ENCODE peak calls at places on chromosomes 3 and 15, in nine cellular contexts. O, A, T, W, F, P, G, K and M are unnamed samples.

GRCh38 chr3:27559835-27560234 is 75.7 kb upstream of the SLC4A7 start:
- DNase-seq in O (no peak), A (peak; percentile 71), T (no peak), W (no peak), F (peak; percentile 33), P (no peak), G (peak; percentile 88), K (no peak), M (peak; percentile 21)

GRCh38 chr3:10957976-10958749 is 34.4 kb upstream of the SLC6A1 start:
- DNase-seq in O (peak; percentile 59), A (peak; percentile 86), T (no peak), W (peak; percentile 95), F (peak; percentile 77), P (no peak), G (no peak), K (no peak), M (no peak)

GRCh38 chr15:92006186-92007028 is 152.9 kb downstream of the SLCO3A1 start:
- DNase-seq in O (no peak), A (no peak), T (no peak), W (no peak), F (no peak), P (no peak), G (no peak), K (no peak), M (no peak)

GRCh38 chr15:56393277-56393676 is 28.1 kb downstream of the TEX9 start:
- DNase-seq in O (no peak), A (no peak), T (no peak), W (no peak), F (no peak), P (no peak), G (no peak), K (no peak), M (no peak)

GRCh38 chr15:45802140-45802539 is 167.3 kb downstream of the SQOR start:
- DNase-seq in O (no peak), A (no peak), T (no peak), W (no peak), F (no peak), P (no peak), G (no peak), K (no peak), M (no peak)

GRCh38 chr3:155270485-155271342 is 22.8 kb downstream of the STRIT1 start:
- DNase-seq in O (no peak), A (no peak), T (peak; percentile 29), W (no peak), F (no peak), P (no peak), G (no peak), K (no peak), M (no peak)

GRCh38 chr15:94232107-94232506 is 746 bp downstream of the MCTP2 start:
- DNase-seq in O (no peak), A (no peak), T (no peak), W (no peak), F (no peak), P (no peak), G (no peak), K (no peak), M (no peak)

GRCh38 chr3:148879256-148879655 is 14.2 kb downstream of the CPA3 start:
- DNase-seq in O (no peak), A (no peak), T (no peak), W (no peak), F (no peak), P (no peak), G (no peak), K (no peak), M (no peak)

GRCh38 chr3:2595486-2595885 is 496.8 kb downstream of the CNTN4 start:
- DNase-seq in O (peak; percentile 11), A (no peak), T (peak; percentile 34), W (no peak), F (no peak), P (no peak), G (no peak), K (no peak), M (no peak)

GRCh38 chr3:15512173-15512572 is 9.3 kb downstream of the COLQ start:
- DNase-seq in O (peak; percentile 96), A (peak; percentile 89), T (no peak), W (peak; percentile 80), F (peak; percentile 73), P (no peak), G (peak; percentile 27), K (no peak), M (peak; percentile 27)

DNA sequence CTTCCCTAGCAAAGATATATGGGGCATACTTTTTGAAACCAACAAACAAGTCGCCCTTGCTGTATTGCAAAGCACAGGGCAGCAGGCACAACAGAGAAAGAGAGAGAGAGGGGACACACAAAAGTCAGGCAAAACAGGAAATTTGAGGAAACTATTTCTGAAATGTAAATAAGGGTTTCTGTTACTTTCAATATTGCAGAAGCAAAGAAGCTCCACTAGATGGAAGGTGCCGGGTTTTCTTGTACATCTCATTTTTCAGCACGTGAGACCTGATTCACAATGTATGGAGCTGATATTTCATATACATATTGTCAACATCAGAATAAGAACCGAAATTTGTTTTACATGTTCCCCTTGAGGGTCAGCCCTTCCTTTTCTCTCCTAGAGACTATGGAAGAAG is 127.4 kb downstream of the FOXP1 start:
- DNase-seq in O (no peak), A (no peak), T (no peak), W (no peak), F (no peak), P (no peak), G (peak; percentile 31), K (peak; percentile 35), M (no peak)
- H3K27ac ChIP-seq in O (no peak overlapping the region), A (no peak overlapping the region), T (no peak overlapping the region), W (peak overlapping the region; percentile 7), F (no peak overlapping the region), P (peak overlapping the region; percentile 40), G (peak overlapping the region; percentile 60), K (peak overlapping the region; percentile 14), M (no peak overlapping the region)

GRCh38 chr15:72074335-72075060 is 43.5 kb downstream of the MYO9A start:
- DNase-seq in O (peak; percentile 9), A (no peak), T (no peak), W (no peak), F (no peak), P (no peak), G (no peak), K (no peak), M (no peak)

GRCh38 chr15:72077950-72078349 is 40.0 kb downstream of the MYO9A start:
- DNase-seq in O (no peak), A (no peak), T (no peak), W (no peak), F (no peak), P (no peak), G (peak; percentile 13), K (no peak), M (no peak)

GRCh38 chr15:72082176-72082575 is 35.8 kb downstream of the MYO9A start:
- DNase-seq in O (no peak), A (no peak), T (no peak), W (no peak), F (no peak), P (no peak), G (no peak), K (no peak), M (no peak)

GRCh38 chr15:72078887-72079286 is 39.1 kb downstream of the MYO9A start:
- DNase-seq in O (no peak), A (no peak), T (no peak), W (no peak), F (no peak), P (no peak), G (no peak), K (no peak), M (no peak)
- H3K4me1 ChIP-seq in O (no peaks in the 10 kb centered on the region), A (no peaks in the 10 kb centered on the region), T (no peaks in the 10 kb centered on the region), W (peaks cover 3% of the 10 kb centered on the region), F (peaks cover 20% of the 10 kb centered on the region), P (no peaks in the 10 kb centered on the region), G (no peaks in the 10 kb centered on the region), K (no peaks in the 10 kb centered on the region), M (no peaks in the 10 kb centered on the region)

DNA sequence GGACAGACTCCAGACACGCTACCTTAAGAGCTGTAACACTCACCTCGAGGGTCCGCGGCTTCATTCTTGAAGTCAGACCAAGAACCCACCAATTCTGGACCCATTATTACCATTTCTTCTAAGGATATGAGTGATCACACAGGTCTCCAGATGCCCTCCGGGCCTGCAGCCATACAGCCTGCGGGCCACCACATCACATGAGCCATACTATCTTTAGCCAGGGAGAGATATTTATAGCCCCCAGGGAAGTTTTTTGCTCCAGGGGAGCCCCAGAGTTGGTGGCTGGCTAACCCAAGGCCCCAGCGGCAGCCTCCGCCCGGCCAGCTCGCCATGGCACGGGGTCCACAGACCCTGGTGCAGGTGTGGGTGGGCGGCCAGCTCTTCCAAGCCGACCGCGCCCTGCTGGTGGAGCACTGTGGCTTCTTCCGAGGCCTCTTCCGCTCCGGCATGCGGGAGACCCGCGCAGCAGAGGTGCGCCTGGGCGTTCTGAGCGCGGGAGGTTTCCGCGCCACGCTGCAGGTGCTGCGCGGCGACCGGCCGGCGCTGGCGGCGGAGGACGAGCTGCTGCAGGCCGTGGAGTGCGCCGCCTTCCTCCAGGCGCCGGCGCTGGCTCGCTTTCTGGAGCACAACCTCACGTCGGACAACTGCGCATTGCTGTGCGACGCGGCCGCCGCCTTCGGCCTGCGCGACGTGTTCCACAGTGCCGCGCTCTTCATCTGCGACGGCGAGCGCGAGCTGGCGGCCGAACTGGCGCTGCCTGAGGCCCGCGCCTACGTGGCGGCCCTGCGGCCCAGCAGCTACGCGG is at the start of gene KBTBD13:
- DNase-seq in O (peak; percentile 38), A (no peak), T (no peak), W (peak; percentile 30), F (no peak), P (no peak), G (no peak), K (no peak), M (peak; percentile 46)
- H3K27ac ChIP-seq in O (peak within 1 kb of the TSS; percentile 93), A (peak within 1 kb of the TSS; percentile 86), T (no peak within 1 kb of the TSS), W (no peak within 1 kb of the TSS), F (peak within 1 kb of the TSS; percentile 90), P (no peak within 1 kb of the TSS), G (no peak within 1 kb of the TSS), K (no peak within 1 kb of the TSS), M (no peak within 1 kb of the TSS)

GRCh38 chr3:152270145-152270870 is 1.6 kb downstream of the MBNL1 start:
- DNase-seq in O (peak; percentile 40), A (no peak), T (no peak), W (no peak), F (no peak), P (no peak), G (no peak), K (peak; percentile 61), M (no peak)

GRCh38 chr3:152272771-152273242 is 4.1 kb downstream of the MBNL1 start:
- DNase-seq in O (no peak), A (no peak), T (no peak), W (no peak), F (no peak), P (peak; percentile 56), G (peak; percentile 94), K (peak; percentile 85), M (no peak)

GRCh38 chr3:152269423-152270144 is 855 bp downstream of the MBNL1 start:
- DNase-seq in O (peak; percentile 60), A (peak; percentile 55), T (peak; percentile 34), W (peak; percentile 42), F (no peak), P (peak; percentile 83), G (peak; percentile 94), K (peak; percentile 77), M (peak; percentile 61)

GRCh38 chr3:152271465-152272035 is 2.8 kb downstream of the MBNL1 start:
- DNase-seq in O (no peak), A (no peak), T (no peak), W (no peak), F (no peak), P (no peak), G (no peak), K (peak; percentile 42), M (no peak)

DNA sequence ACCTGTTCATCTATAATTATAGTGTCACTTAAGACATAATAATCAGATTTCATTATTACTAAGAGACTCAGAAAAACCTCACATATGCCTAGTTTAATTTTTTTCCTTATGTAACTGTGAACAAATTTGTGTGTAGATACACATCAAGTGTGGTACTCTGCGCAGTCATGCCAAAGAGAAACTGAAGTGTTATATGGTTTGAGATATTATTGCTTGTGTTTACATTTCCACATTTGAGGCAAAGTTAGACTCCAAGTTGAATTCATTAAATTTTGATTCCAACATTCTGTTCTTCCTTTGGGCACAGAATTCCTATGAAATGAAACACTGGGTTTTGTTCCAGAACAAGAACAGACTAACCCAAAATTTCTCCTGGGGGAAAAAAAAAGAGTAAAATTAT is 2.2 kb downstream of the MBNL1 start:
- DNase-seq in O (no peak), A (no peak), T (no peak), W (no peak), F (no peak), P (no peak), G (no peak), K (peak; percentile 21), M (no peak)
- H3K4me1 ChIP-seq in O (peaks cover 14% of the 10 kb centered on the region), A (peaks cover 62% of the 10 kb centered on the region), T (no peaks in the 10 kb centered on the region), W (peaks cover 61% of the 10 kb centered on the region), F (peaks cover 90% of the 10 kb centered on the region), P (peaks cover 54% of the 10 kb centered on the region), G (peaks cover 9% of the 10 kb centered on the region), K (peaks cover 61% of the 10 kb centered on the region), M (peaks cover 10% of the 10 kb centered on the region)